ENCODE peak calls at places on chromosome 1, in six cellular contexts. M, J, W, T, D and S are unnamed samples.

GRCh38 chr1:210294991-210295773 is 33.5 kb upstream of the HHAT start:
- DNase-seq in J (no peak), D (peak), T (peak), M (no peak), W (no peak), S (no peak)

GRCh38 chr1:90340604-90341003 is 345.7 kb downstream of the ZNF326 start:
- DNase-seq in J (no peak), W (no peak), D (no peak), T (no peak), M (peak), S (no peak)

GRCh38 chr1:41773144-41773571 is 145.6 kb downstream of the HIVEP3 start:
- DNase-seq in M (no peak), D (no peak), J (no peak), W (no peak), T (peak), S (no peak)

GRCh38 chr1:64100791-64101190 is 102.6 kb upstream of the UBE2U start:
- DNase-seq in D (no peak), M (no peak), J (no peak), T (no peak), W (no peak), S (no peak)

GRCh38 chr1:11681071-11681771 is at the start of gene MAD2L2:
- DNase-seq in J (peak), M (peak), W (peak), T (peak), D (peak), S (peak)

GRCh38 chr1:67746299-67746698 is 61.3 kb downstream of the GADD45A start:
- DNase-seq in T (no peak), M (no peak), W (no peak), D (no peak), J (no peak), S (no peak)

GRCh38 chr1:211639500-211640361 is 35.7 kb downstream of the NEK2 start:
- DNase-seq in W (no peak), D (no peak), T (no peak), M (no peak), J (no peak), S (no peak)

GRCh38 chr1:169890761-169891538 is 2.7 kb downstream of the SCYL3 start:
- DNase-seq in M (no peak), J (peak), T (peak), W (peak), D (no peak), S (no peak)

GRCh38 chr1:22291494-22291893 is 148.6 kb upstream of the WNT4 start:
- DNase-seq in J (no peak), W (no peak), M (no peak), D (no peak), T (no peak), S (no peak)